ENCODE peak calls at places on chromosomes 16 and 17, in six cellular contexts. N is small intestine; F is effector memory CD4-positive, alpha-beta T cell; Y is Peyer's patch; I is ascending aorta; D is heart right ventricle. P is an unnamed sample. For H3K9me3, the result is how much of the 10 kb centered on the place peaks cover.

GRCh38 chr17:7842950-7843535 is 9.0 kb downstream of the KDM6B start:
- DNase-seq in F (peak), I (peak), Y (peak), N (peak), D (peak), P (peak)

GRCh38 chr16:12315330-12316138 is 339.0 kb downstream of the SNX29 start:
- DNase-seq in I (no peak), D (no peak), F (no peak), N (peak), Y (no peak), P (no peak)

GRCh38 chr17:76391200-76391715 is 6.8 kb downstream of the SPHK1 start:
- DNase-seq in F (no peak), D (no peak), I (no peak), Y (peak), N (no peak), P (no peak)

GRCh38 chr17:77609553-77610517 is 348.7 kb upstream of the TNRC6C start:
- DNase-seq in Y (no peak), N (peak), D (no peak), F (peak), I (peak), P (no peak)

GRCh38 chr16:64590516-64590915 is 531.3 kb downstream of the CDH11 start:
- DNase-seq in I (no peak), D (no peak), Y (no peak), F (no peak), N (no peak), P (no peak)

GRCh38 chr17:9139695-9140094 is 118.4 kb downstream of the NTN1 start:
- DNase-seq in N (no peak), I (no peak), D (no peak), F (no peak), Y (no peak), P (no peak)

GRCh38 chr17:61478790-61479492 is 26.7 kb downstream of the TBX4 start:
- DNase-seq in I (no peak), N (no peak), F (no peak), Y (peak), D (no peak), P (no peak)

GRCh38 chr17:79785900-79786810 is 8.2 kb downstream of the CBX2 start:
- DNase-seq in Y (no peak), N (no peak), I (no peak), F (no peak), D (no peak), P (no peak)

GRCh38 chr17:78000351-78000750 is 41.8 kb downstream of the TNRC6C start:
- DNase-seq in I (no peak), N (no peak), Y (no peak), F (no peak), D (no peak), P (no peak)

GRCh38 chr16:67893791-67894399 is 841 bp downstream of the PSKH1 start:
- DNase-seq in Y (no peak), F (no peak), I (no peak), D (no peak), N (peak), P (no peak)
- H3K9me3 ChIP-seq in Y (under half), F (under half), I (under half), D (under half), N (under half), P (under half)

DNA sequence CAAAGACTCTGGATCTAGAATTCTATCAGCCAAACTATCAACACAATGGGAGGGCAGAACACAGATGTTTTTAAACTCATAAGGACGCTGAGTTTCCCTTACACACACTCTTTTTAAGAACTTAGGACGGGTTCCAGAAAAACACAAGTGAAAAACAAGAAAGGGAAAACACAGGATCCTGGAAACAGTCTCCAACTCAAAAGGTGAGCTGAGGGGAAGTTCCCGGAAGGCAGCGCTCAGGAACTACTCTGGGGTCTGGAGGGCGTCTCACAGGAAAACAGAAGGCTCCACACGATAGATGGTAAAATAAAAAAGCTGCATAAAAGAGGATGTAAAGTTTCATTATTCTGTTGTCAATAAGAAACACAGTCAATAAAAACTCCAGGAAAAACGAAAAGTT is 80.2 kb upstream of the DOC2B start:
- DNase-seq in I (peak), D (no peak), F (no peak), Y (no peak), N (no peak), P (no peak)
- H3K9me3 ChIP-seq in I (under half), D (under half), F (under half), Y (under half), N (under half), P (under half)

DNA sequence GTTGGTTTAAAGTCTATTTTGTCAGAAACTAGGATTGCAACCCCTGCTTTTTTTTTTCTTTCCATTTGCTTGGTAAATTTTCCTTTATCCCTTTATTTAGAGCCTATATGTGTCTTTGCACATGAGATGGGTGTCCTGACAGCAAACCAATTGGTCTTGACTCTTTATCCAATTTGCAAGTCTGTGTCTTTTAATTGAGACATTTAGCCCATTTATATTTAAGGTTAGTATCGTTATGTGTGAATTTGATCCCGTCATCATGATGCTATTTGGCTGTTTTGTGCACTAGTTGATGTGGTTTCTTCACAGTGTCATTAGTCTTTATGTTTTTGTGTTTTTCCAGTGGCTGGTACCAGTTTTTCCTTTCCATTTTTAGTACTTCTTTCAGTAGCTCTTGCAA is 127.7 kb upstream of the ZNF267 start:
- DNase-seq in D (no peak), N (no peak), I (no peak), Y (no peak), F (no peak), P (no peak)
- H3K9me3 ChIP-seq in D (half or more), N (under half), I (half or more), Y (half or more), F (under half), P (under half)

DNA sequence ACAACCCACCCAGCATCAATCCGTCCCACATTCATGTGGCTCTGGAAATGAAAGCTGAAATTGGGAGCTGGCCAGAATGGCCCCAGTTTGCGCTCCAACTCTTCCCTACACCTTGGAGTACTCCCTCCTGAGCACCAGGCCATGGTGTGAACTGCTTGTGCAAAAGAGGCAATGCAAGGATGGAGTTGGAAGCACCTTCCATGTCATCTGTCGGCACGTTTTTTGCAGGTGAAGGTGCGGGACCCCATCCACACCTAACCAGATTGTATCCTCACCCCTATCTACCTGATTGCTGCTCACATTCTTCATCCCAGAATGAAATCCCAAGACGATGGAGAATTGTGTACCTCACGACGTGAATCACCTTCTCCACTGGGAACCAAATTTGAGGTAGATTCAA is 136.6 kb upstream of the WSB1 start:
- DNase-seq in D (no peak), I (no peak), N (no peak), F (no peak), Y (no peak), P (no peak)
- H3K9me3 ChIP-seq in D (under half), I (under half), N (under half), F (under half), Y (under half), P (under half)

DNA sequence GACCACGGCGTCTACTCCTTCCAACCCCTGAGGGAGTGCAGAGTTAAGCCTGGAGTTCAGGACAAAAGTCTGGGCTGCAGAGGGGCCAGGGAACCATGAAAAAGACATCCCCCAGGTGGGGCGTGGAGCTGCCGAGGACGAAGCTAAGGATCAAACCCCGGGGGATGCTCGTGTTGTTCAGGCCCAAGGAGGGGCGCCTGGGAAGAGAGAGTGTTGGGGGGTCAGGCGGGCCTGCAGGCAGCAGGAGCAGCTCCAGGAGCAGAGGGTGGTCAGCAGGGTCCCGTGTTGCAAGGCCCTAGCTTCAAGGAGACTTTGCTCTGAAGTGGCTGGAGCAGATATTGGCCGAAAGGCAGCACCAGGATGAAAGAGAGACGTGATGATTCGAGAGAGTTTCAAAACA is 26.7 kb downstream of the NECAB2 start:
- DNase-seq in I (no peak), Y (no peak), F (no peak), D (no peak), N (no peak), P (no peak)
- H3K9me3 ChIP-seq in I (under half), Y (under half), F (under half), D (under half), N (under half), P (under half)

DNA sequence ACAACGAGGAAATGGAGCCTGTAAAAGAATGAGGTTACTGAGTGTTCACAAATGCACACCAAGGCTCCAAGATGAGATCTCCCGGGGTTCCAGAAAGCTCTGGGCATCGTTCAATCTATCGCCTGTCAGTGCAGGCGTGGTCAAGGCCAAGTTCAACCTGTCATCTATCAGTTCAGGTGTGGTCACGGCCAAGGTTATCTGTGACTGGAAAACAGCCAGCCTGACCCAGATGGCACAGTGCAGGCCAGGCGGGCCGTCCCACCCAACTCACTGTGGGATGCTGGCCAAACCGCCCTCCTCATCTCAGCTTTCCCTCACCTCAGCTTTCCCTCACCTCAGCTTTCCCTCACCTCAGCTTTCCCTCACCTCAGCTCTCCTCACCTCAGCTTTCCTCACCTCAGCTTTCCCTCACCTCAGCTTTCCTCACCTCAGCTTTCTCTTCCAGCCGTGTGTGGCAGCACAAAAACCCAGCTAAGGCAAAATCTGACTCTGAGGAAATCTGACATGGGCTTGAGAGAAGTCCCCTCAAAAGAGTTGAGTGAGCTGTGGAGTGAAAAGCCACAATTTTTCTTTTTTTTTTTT is 2.4 kb downstream of the CHMP1A start:
- DNase-seq in D (no peak), I (no peak), Y (no peak), N (peak), F (no peak), P (no peak)
- H3K9me3 ChIP-seq in D (under half), I (under half), Y (under half), N (under half), F (under half), P (under half)

GRCh38 chr16:78489072-78489471 is 389.6 kb downstream of the WWOX start:
- DNase-seq in F (no peak), I (no peak), N (no peak), Y (no peak), D (no peak), P (no peak)
- H3K9me3 ChIP-seq in F (under half), I (under half), N (under half), Y (under half), D (under half), P (under half)